ENCODE peak calls at places on chromosomes 3 and 15, in six cellular contexts. D is heart left ventricle, X is astrocyte of the cerebellum, L is foreskin fibroblast, S is A549, I is endodermal cell. E is an unnamed sample.
A peak's percentile ranks its signal among the peaks of the same experiment; 100 is the strongest.

GRCh38 chr3:11774296-11774877 is 72.3 kb downstream of the TAMM41 start:
- DNase-seq in D (peak; percentile 15), X (peak; percentile 19), L (peak; percentile 49), S (peak; percentile 74), I (peak; percentile 90), E (no peak)

GRCh38 chr3:98814799-98815450 is 51.8 kb downstream of the ST3GAL6 start:
- DNase-seq in D (no peak), X (peak; percentile 49), L (peak; percentile 52), S (peak; percentile 24), I (no peak), E (no peak)

GRCh38 chr3:1196997-1197396 is 104.2 kb downstream of the CNTN6 start:
- DNase-seq in D (no peak), X (no peak), L (no peak), S (no peak), I (no peak), E (no peak)

GRCh38 chr3:149120051-149120972 is 9.1 kb upstream of the HPS3 start:
- DNase-seq in D (no peak), X (peak; percentile 65), L (peak; percentile 32), S (peak; percentile 73), I (no peak), E (peak; percentile 26)

GRCh38 chr3:77780621-77781020 is 740.7 kb downstream of the ROBO2 start:
- DNase-seq in D (no peak), X (peak; percentile 8), L (no peak), S (no peak), I (no peak), E (no peak)

GRCh38 chr3:50321844-50322385 is 630 bp downstream of the HYAL2 start:
- DNase-seq in D (no peak), X (no peak), L (no peak), S (no peak), I (no peak), E (no peak)

GRCh38 chr3:72042397-72043211 is 257.7 kb upstream of the PROK2 start:
- DNase-seq in D (no peak), X (peak; percentile 90), L (peak; percentile 52), S (no peak), I (peak; percentile 65), E (peak; percentile 35)

GRCh38 chr15:99564221-99565030 is 1.4 kb upstream of the MEF2A start:
- DNase-seq in D (peak; percentile 38), X (peak; percentile 81), L (peak; percentile 44), S (no peak), I (peak; percentile 64), E (no peak)

GRCh38 chr3:50347187-50347813 is 1.8 kb upstream of the ZMYND10 start:
- DNase-seq in D (peak; percentile 58), X (peak; percentile 63), L (peak; percentile 57), S (peak; percentile 55), I (peak; percentile 88), E (no peak)

GRCh38 chr3:187165144-187165543 is 25.8 kb upstream of the RPL39L start:
- DNase-seq in D (no peak), X (peak; percentile 74), L (peak; percentile 18), S (peak; percentile 21), I (peak; percentile 81), E (no peak)
- TF ChIP-seq CTCF in D (peak; percentile 84), X (peak; percentile 64), L (peak; percentile 52), S (peak; percentile 72), I (peak; percentile 89), E (peak; percentile 62)

GRCh38 chr3:102035118-102035517 is 185.8 kb downstream of the NFKBIZ start:
- DNase-seq in D (no peak), X (no peak), L (no peak), S (no peak), I (no peak), E (no peak)

GRCh38 chr3:102034639-102035038 is 185.3 kb downstream of the NFKBIZ start:
- DNase-seq in D (no peak), X (no peak), L (no peak), S (no peak), I (no peak), E (no peak)

GRCh38 chr3:102036015-102036414 is 186.7 kb downstream of the NFKBIZ start:
- DNase-seq in D (no peak), X (no peak), L (no peak), S (no peak), I (no peak), E (no peak)

GRCh38 chr3:102031834-102032233 is 182.5 kb downstream of the NFKBIZ start:
- DNase-seq in D (no peak), X (no peak), L (no peak), S (no peak), I (no peak), E (no peak)

DNA sequence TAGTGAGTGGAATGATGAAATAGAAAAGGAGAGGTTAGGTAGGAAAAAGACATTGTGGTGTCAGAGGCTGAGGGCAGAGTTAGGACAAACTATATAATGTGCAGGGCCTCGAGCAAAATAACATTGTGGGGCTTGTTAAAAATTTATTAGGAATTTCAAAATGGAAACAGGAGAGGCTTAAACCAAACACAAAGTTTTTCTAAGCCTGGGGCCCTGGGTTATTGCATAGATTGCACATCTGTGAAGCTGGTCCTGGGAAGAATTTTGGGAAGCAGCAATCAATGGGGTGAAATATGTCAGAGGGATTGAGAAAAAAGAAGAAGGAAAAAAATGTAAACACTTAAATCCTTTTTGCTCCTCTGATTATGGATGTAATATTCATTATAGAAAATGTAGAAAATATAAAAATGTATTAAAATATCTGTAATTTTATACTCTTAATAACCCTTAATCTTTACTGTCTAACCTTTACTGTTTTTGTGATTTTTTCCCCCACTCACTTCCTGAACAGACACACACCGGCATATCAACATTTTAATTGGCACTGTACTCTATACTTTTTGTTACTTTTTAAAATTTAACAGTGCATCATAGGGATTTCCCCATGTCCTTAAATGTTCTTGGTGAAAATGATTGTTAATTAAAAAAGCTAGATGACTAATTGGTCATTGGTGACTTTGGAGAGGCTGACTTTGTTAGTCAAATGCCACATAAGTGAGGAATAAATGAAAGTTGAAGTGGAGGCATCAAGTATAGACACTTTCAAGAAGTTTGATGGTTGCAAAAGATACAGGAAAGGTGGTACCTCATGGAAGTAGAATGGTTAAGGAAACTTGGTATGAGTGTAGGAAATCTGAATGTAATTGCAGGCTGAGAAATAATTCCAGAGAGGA is 183.4 kb downstream of the NFKBIZ start:
- DNase-seq in D (no peak), X (no peak), L (no peak), S (no peak), I (no peak), E (no peak)
- H3K4me3 ChIP-seq in D (no peak overlapping the region), X (no peak overlapping the region), L (no peak overlapping the region), S (no peak overlapping the region), I (no peak overlapping the region), E (no peak overlapping the region)

DNA sequence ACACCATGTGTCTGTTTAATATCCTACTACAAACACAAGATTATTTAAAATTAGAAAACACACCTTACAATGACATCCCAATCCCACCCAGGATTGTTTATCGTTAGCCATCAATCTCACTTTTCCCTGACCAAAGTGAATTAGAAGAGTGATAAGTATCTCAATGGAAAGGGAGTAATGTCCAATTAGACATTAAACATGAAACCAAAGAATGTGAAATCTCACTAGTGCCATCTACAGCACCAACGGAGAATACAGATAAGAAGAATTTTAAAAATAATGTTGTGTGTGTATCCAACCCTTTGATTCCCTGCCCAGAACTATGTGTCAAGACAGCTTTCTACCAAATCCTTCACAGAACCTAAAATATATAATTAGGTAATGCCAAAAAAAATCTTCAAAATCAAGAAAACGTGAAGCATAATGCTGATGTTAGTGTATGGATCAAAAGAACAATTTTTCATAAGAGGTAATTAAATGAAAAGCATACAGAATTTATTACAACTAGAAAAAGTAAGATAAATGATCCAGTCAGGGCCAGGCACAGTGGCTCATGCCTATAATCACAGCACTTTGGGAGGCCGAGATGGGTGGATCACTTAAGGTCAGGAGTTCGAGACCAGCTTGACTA is 64.2 kb downstream of the SCAPER start:
- DNase-seq in D (no peak), X (peak; percentile 27), L (peak; percentile 33), S (peak; percentile 8), I (no peak), E (peak; percentile 14)
- TF ChIP-seq CTCF in D (peak; percentile 41), X (peak; percentile 43), L (peak; percentile 47), S (peak; percentile 88), I (peak; percentile 74), E (peak; percentile 65)

GRCh38 chr3:141384157-141384556 is 15.9 kb downstream of the ZBTB38 start:
- DNase-seq in D (no peak), X (no peak), L (no peak), S (no peak), I (no peak), E (no peak)
- H3K4me3 ChIP-seq in D (no peak overlapping the region), X (no peak overlapping the region), L (peak overlapping the region; percentile 50), S (no peak overlapping the region), I (no peak overlapping the region), E (no peak overlapping the region)

E was measured in BJ.